ENCODE peak calls at places on chromosomes 1 and 21, in five cellular contexts. R, X, K, V and J are unnamed samples. For H3K4me1, the result is how much of the 10 kb centered on the place peaks cover.

GRCh38 chr1:19476440-19477190 is 8.7 kb downstream of the CAPZB start:
- DNase-seq in K (no peak), V (no peak), R (no peak), X (no peak), J (no peak)

GRCh38 chr1:150558761-150559626 is 9.8 kb downstream of the ADAMTSL4 start:
- DNase-seq in R (peak), X (peak), K (no peak), V (peak), J (no peak)

GRCh38 chr1:9235123-9235513 is 544 bp downstream of the H6PD start:
- DNase-seq in X (no peak), K (peak), R (no peak), V (no peak), J (no peak)

GRCh38 chr1:201023517-201023902 is at the start of gene KIF21B:
- DNase-seq in R (peak), K (peak), V (peak), X (peak), J (peak)

GRCh38 chr1:221488531-221488930 is 253.4 kb downstream of the DUSP10 start:
- DNase-seq in V (no peak), R (no peak), X (no peak), K (no peak), J (no peak)

GRCh38 chr1:112505878-112506277 is 2.9 kb upstream of the WNT2B start:
- DNase-seq in X (no peak), R (no peak), K (no peak), V (no peak), J (no peak)

GRCh38 chr1:193103759-193104495 is 1.3 kb downstream of the GLRX2 start:
- DNase-seq in X (no peak), V (no peak), K (no peak), R (no peak), J (no peak)

GRCh38 chr1:16967095-16967567 is 13.3 kb downstream of the MFAP2 start:
- DNase-seq in V (no peak), K (no peak), X (peak), R (peak), J (no peak)

GRCh38 chr1:64956241-64956640 is 10.1 kb downstream of the JAK1 start:
- DNase-seq in K (peak), R (no peak), V (no peak), X (no peak), J (no peak)

GRCh38 chr1:30749691-30750583 is 7.6 kb downstream of the LAPTM5 start:
- DNase-seq in R (no peak), X (no peak), V (no peak), K (no peak), J (no peak)

GRCh38 chr1:32538887-32539583 is at the start of gene ZBTB8A:
- DNase-seq in R (peak), K (peak), V (peak), X (peak), J (no peak)

GRCh38 chr1:9413877-9414213 is 121.2 kb downstream of the SPSB1 start:
- DNase-seq in R (peak), V (no peak), X (peak), K (no peak), J (no peak)

GRCh38 chr1:45221716-45222115 is 15.3 kb upstream of the ZSWIM5 start:
- DNase-seq in K (peak), X (no peak), V (no peak), R (no peak), J (no peak)

DNA sequence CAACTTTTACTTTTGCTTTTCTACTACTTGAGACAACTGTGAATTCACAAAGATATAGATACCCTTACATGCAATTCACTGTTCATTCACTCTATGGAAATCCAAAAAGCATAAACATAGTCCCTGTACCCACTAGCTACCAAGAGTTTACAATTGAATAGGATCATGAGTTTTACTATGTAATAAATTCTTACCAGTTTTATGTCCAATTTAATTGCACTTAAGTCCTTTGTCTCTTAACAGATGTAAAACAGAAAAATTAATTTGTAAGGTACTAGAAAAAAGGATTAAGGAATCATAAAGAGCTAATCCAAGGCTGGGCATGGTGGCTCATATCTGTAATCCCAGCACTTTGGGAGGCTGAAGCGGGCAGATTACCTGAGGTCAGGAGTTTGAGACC is 24.4 kb downstream of the DIPK1A start:
- DNase-seq in R (no peak), X (no peak), V (no peak), K (no peak), J (no peak)
- H3K4me1 ChIP-seq in R (half or more), X (under half), V (under half), K (under half), J (under half)

DNA sequence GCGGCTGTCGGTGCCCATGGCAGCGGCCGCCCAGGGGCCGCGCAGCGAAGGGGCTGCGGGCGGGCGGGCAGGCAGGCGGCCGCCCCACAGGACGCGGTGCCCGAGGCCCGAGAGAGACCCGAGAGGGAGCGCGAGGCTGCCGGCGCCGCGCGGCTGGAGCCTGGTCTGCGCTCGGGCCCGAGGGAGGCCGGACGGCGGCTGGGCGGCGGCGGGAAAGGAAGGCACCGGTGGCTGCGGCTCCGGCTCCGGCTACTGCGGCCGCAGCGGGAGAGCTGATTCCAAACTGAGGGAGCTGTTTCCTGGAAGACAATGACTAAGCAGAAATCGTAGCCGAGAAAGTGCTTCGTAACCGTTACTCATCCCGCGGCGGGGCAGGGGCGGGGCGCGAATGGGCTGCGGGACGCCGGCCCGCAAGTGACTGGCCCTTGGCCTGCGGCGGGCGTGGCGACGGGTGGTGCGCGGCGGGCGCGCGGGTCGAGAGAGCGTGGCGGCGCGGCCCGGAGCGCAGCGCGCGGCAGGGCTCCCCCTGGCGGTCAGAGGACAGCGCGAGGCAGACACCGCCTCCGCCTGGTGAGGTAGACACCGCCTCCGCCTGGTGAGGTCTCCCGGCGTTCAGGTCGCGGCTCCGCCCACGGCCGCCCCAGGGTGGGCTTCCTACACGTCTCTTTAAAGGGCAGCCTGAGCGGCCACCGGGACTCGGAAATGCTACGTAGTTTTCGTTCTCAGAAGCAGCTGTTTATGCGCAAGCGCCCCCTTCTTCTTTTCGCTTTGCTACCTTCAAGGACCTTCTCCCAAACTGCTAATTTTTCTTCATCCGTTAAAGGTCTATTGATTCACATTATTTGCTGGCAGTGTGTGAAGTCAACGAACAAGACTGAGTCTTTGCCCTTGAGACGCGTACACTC is at the start of gene GCLM:
- DNase-seq in V (peak), K (peak), R (peak), X (peak), J (peak)
- H3K4me1 ChIP-seq in V (under half), K (under half), R (under half), X (under half), J (under half)

GRCh38 chr1:11788549-11789053 is 17.2 kb downstream of the MTHFR start:
- DNase-seq in R (no peak), X (no peak), K (no peak), V (no peak), J (peak)

GRCh38 chr1:11790101-11790879 is 15.5 kb downstream of the MTHFR start:
- DNase-seq in V (no peak), X (no peak), K (no peak), R (no peak), J (peak)

GRCh38 chr1:11787804-11788436 is 17.8 kb downstream of the MTHFR start:
- DNase-seq in K (no peak), X (no peak), V (no peak), R (no peak), J (peak)

GRCh38 chr1:11790880-11791715 is 14.7 kb downstream of the MTHFR start:
- DNase-seq in X (peak), V (peak), K (peak), R (peak), J (peak)

DNA sequence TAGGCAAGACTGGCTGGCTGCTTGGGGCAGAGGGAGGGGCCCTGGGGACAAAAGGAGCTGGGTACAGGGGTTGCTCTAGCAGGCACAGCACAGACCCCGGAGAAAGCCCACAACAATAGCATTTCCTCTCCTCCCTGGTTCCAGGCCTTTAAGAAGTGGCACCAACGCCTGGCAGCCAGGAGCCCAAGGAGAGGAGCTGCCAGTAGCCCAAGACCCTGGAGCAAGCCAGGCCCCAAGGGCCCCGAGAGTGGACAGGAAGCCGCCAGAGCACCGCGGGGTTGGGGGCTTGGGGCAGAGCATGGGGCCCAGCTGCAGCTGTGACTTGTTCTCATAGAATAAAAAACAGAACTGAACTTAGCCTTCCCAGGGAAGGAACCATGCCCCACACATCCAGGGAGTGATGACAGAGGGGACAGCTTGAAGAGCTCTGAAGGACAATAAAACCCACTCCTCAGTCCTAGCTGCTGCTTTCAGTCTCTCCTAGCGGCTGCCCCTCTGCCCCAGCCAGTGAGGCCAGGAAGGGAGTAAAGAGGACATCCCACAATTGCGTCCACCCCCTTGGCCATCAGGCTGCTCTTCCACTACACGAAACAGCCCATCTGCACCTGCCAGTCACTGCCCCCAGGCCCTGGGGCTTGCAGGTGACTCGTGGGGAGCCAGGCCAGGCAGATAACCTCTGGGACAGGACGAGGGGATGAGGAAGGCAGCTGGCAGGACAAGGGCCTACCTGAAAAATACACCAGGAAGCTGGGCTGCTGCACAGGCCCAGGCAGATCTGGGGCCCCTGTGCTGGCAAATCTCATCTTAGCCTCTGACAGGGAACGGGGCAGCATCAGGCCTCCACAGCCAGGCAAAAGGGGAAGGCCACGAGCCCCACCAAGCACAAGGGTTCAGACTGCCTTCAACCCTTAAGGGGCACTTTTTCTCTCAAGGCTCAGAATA is 16.4 kb downstream of the MTHFR start:
- DNase-seq in V (no peak), X (no peak), K (no peak), R (no peak), J (peak)
- H3K4me1 ChIP-seq in V (under half), X (under half), K (under half), R (half or more), J (under half)

DNA sequence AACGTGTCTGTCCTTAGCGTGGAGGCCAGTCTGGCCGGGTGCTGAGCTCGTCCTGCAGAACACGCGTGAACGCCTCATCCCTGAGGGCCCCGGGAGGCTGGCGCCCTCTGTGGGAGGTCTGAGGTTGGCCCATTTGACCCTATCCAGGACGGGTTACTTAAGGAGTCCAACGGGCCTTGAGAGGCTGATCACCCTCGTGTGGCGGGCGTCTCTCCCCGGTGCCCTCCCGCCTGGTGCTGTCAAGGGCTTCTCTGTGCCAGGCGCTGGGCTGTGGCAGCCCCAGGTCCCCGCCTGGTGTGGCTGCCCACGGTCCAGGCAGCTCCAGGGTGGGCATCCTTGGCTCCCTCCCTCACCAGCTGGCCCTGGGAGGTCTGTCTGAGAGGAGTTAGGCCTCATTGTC is 9.7 kb downstream of the SKI start:
- DNase-seq in X (no peak), R (no peak), V (no peak), K (no peak), J (no peak)
- H3K4me1 ChIP-seq in X (half or more), R (half or more), V (half or more), K (under half), J (under half)

GRCh38 chr21:44994581-44995171 is 54.8 kb downstream of the SLX9 start:
- DNase-seq in R (no peak), K (no peak), X (no peak), V (peak), J (no peak)
- H3K4me1 ChIP-seq in R (under half), K (under half), X (under half), V (under half), J (under half)

GRCh38 chr1:47919113-47919833 is 77.9 kb downstream of the TRABD2B start:
- DNase-seq in K (no peak), X (no peak), R (no peak), V (no peak), J (no peak)

GRCh38 chr1:47914952-47915676 is 82.1 kb downstream of the TRABD2B start:
- DNase-seq in V (no peak), X (no peak), R (no peak), K (no peak), J (no peak)

GRCh38 chr1:47918257-47918867 is 78.8 kb downstream of the TRABD2B start:
- DNase-seq in K (no peak), X (no peak), R (no peak), V (no peak), J (no peak)

GRCh38 chr1:47915677-47916353 is 81.4 kb downstream of the TRABD2B start:
- DNase-seq in R (no peak), K (no peak), V (no peak), X (no peak), J (peak)

GRCh38 chr1:47917696-47918095 is 79.5 kb downstream of the TRABD2B start:
- DNase-seq in V (no peak), X (no peak), K (no peak), R (no peak), J (no peak)
- H3K4me1 ChIP-seq in V (under half), X (under half), K (under half), R (under half), J (under half)

DNA sequence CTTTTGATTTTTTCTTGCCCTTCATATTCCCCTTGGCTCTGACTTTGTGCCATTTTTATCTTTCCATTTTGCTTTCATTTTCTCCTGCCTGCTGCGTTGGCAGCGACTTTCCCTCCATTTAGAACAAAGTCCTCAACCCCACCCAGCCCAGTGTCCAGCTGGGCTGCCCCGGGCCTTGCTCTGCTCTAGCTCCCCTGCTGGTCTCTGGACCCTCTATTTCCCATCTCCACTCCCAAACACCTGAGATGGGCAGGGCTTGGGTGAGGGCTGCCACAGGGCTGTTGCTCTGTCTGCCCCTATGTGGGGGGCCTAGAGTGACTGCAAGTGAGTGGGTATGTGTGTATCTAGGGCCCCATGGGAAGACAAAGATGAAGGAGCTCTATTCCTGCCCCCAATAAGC is 7.3 kb upstream of the ADAM15 start:
- DNase-seq in X (no peak), V (no peak), K (no peak), R (no peak), J (no peak)
- H3K4me1 ChIP-seq in X (under half), V (under half), K (under half), R (under half), J (under half)

GRCh38 chr1:59701376-59701775 is 113.4 kb upstream of the HOOK1 start:
- DNase-seq in V (no peak), K (no peak), R (no peak), X (no peak), J (no peak)
- H3K4me1 ChIP-seq in V (under half), K (under half), R (half or more), X (under half), J (under half)